ENCODE peak calls at places on chromosome 20, in nine cellular contexts. A is stimulated activated CD8-positive, alpha-beta memory T cell treated with anti-CD3 and anti-CD28 coated beads, Interleukin-15, amount 100 ng/mL, for 4 hours; N is A172; C is psoas muscle; P is CD4-positive, alpha-beta T cell; X is lung; J is left colon; E is amniotic stem cell; V is AG20443. G is an unnamed sample.

GRCh38 chr20:63740070-63740500 is 509 bp downstream of the SLC2A4RG start:
- DNase-seq in A (no peak), N (peak), C (peak), P (no peak), X (no peak), J (no peak), E (no peak), V (peak), G (peak)

GRCh38 chr20:34871320-34871926 is 1.2 kb downstream of the GGT7 start:
- DNase-seq in A (no peak), N (no peak), C (no peak), P (no peak), X (no peak), J (no peak), E (no peak), V (no peak), G (no peak)

GRCh38 chr20:34475979-34476736 is 40.1 kb upstream of the DYNLRB1 start:
- DNase-seq in A (no peak), N (no peak), C (peak), P (no peak), X (peak), J (no peak), E (no peak), V (peak), G (peak)

GRCh38 chr20:48224531-48224930 is 439.2 kb upstream of the SULF2 start:
- DNase-seq in A (no peak), N (no peak), C (no peak), P (no peak), X (no peak), J (no peak), E (no peak), V (no peak), G (no peak)

GRCh38 chr20:53708129-53708968 is 114.7 kb upstream of the ZNF217 start:
- DNase-seq in A (no peak), N (peak), C (no peak), P (no peak), X (no peak), J (no peak), E (no peak), V (peak), G (peak)

GRCh38 chr20:14712302-14712739 is 374.9 kb upstream of the FLRT3 start:
- DNase-seq in A (no peak), N (peak), C (no peak), P (no peak), X (no peak), J (no peak), E (peak), V (peak), G (peak)

GRCh38 chr20:43749734-43750294 is 23.0 kb upstream of the GTSF1L start:
- DNase-seq in A (peak), N (peak), C (peak), P (peak), X (peak), J (peak), E (no peak), V (peak), G (peak)

GRCh38 chr20:40192083-40192482 is 497.0 kb downstream of the MAFB start:
- DNase-seq in A (no peak), N (no peak), C (no peak), P (no peak), X (no peak), J (no peak), E (no peak), V (peak), G (no peak)

GRCh38 chr20:61951695-61952533 is 113.8 kb downstream of the TAF4 start:
- DNase-seq in A (no peak), N (no peak), C (no peak), P (no peak), X (no peak), J (no peak), E (no peak), V (no peak), G (no peak)

GRCh38 chr20:17571153-17571527 is 1.3 kb downstream of the DSTN start:
- DNase-seq in A (no peak), N (no peak), C (no peak), P (no peak), X (no peak), J (no peak), E (no peak), V (no peak), G (no peak)

GRCh38 chr20:58214310-58214709 is 14.1 kb downstream of the ANKRD60 start:
- DNase-seq in A (no peak), N (no peak), C (no peak), P (no peak), X (no peak), J (no peak), E (no peak), V (no peak), G (no peak)

GRCh38 chr20:3231116-3231515 is 7.9 kb downstream of the SLC4A11 start:
- DNase-seq in A (no peak), N (no peak), C (no peak), P (no peak), X (no peak), J (no peak), E (no peak), V (no peak), G (no peak)

GRCh38 chr20:56247954-56248782 is at the start of gene MC3R:
- DNase-seq in A (no peak), N (peak), C (no peak), P (peak), X (peak), J (peak), E (no peak), V (peak), G (peak)

GRCh38 chr20:24828992-24829648 is 119.9 kb upstream of the CST7 start:
- DNase-seq in A (no peak), N (no peak), C (no peak), P (no peak), X (no peak), J (no peak), E (no peak), V (no peak), G (no peak)

GRCh38 chr20:47950557-47951283 is 165.4 kb upstream of the SULF2 start:
- DNase-seq in A (no peak), N (peak), C (no peak), P (no peak), X (no peak), J (no peak), E (no peak), V (no peak), G (peak)

GRCh38 chr20:45059022-45059728 is 41.8 kb downstream of the KCNS1 start:
- DNase-seq in A (no peak), N (peak), C (no peak), P (no peak), X (no peak), J (no peak), E (no peak), V (no peak), G (peak)

GRCh38 chr20:11332376-11332775 is 585.3 kb upstream of the BTBD3 start:
- DNase-seq in A (no peak), N (no peak), C (no peak), P (no peak), X (no peak), J (no peak), E (no peak), V (no peak), G (no peak)

G was measured in PC-3.